ENCODE peak calls at places on chromosomes 2 and 18, in eight cellular contexts. U, D, K, F, W, V, C and A are unnamed samples.

GRCh38 chr2:111618953-111619902 is 264.8 kb downstream of the ANAPC1 start:
- DNase-seq in U (no peak), D (no peak), K (no peak), F (no peak), W (no peak), V (no peak), C (no peak), A (no peak)

GRCh38 chr2:206863196-206863595 is 76.1 kb upstream of the CPO start:
- DNase-seq in U (no peak), D (no peak), K (no peak), F (no peak), W (no peak), V (no peak), C (no peak), A (no peak)

GRCh38 chr18:44927127-44927849 is 246.6 kb downstream of the SETBP1 start:
- DNase-seq in U (no peak), D (peak; percentile 57), K (no peak), F (no peak), W (no peak), V (no peak), C (no peak), A (no peak)

GRCh38 chr2:60567919-60568874 is 14.7 kb upstream of the BCL11A start:
- DNase-seq in U (no peak), D (no peak), K (no peak), F (no peak), W (no peak), V (no peak), C (no peak), A (no peak)

GRCh38 chr2:205180730-205181129 is 501.6 kb upstream of the NRP2 start:
- DNase-seq in U (no peak), D (no peak), K (no peak), F (no peak), W (no peak), V (no peak), C (no peak), A (no peak)

GRCh38 chr18:69538849-69539248 is 138.2 kb downstream of the DOK6 start:
- DNase-seq in U (no peak), D (no peak), K (no peak), F (no peak), W (no peak), V (no peak), C (no peak), A (no peak)

GRCh38 chr2:39524756-39525635 is 87.9 kb upstream of the MAP4K3 start:
- DNase-seq in U (no peak), D (no peak), K (no peak), F (no peak), W (no peak), V (no peak), C (no peak), A (no peak)

GRCh38 chr2:1835581-1836201 is 91.4 kb upstream of the PXDN start:
- DNase-seq in U (no peak), D (no peak), K (no peak), F (no peak), W (no peak), V (no peak), C (no peak), A (no peak)

GRCh38 chr18:13558132-13558531 is 168.2 kb downstream of the FAM210A start:
- DNase-seq in U (no peak), D (peak; percentile 29), K (no peak), F (peak; percentile 52), W (peak; percentile 32), V (peak; percentile 63), C (no peak), A (no peak)

GRCh38 chr18:74597662-74598349 is at the start of gene ZNF407:
- DNase-seq in U (peak; percentile 95), D (peak; percentile 91), K (peak; percentile 90), F (peak; percentile 87), W (peak; percentile 57), V (peak; percentile 88), C (peak; percentile 93), A (peak; percentile 84)

GRCh38 chr2:217827430-217828201 is 175.2 kb downstream of the TNS1 start:
- DNase-seq in U (peak; percentile 77), D (no peak), K (no peak), F (peak; percentile 65), W (no peak), V (no peak), C (no peak), A (peak; percentile 58)

GRCh38 chr2:41394541-41394940 is 653.3 kb upstream of the PKDCC start:
- DNase-seq in U (no peak), D (no peak), K (no peak), F (no peak), W (no peak), V (no peak), C (no peak), A (no peak)

GRCh38 chr2:41405429-41405828 is 642.4 kb upstream of the PKDCC start:
- DNase-seq in U (no peak), D (no peak), K (no peak), F (no peak), W (no peak), V (no peak), C (no peak), A (no peak)

GRCh38 chr2:41395692-41396091 is 652.1 kb upstream of the PKDCC start:
- DNase-seq in U (no peak), D (no peak), K (no peak), F (no peak), W (no peak), V (no peak), C (no peak), A (no peak)

DNA sequence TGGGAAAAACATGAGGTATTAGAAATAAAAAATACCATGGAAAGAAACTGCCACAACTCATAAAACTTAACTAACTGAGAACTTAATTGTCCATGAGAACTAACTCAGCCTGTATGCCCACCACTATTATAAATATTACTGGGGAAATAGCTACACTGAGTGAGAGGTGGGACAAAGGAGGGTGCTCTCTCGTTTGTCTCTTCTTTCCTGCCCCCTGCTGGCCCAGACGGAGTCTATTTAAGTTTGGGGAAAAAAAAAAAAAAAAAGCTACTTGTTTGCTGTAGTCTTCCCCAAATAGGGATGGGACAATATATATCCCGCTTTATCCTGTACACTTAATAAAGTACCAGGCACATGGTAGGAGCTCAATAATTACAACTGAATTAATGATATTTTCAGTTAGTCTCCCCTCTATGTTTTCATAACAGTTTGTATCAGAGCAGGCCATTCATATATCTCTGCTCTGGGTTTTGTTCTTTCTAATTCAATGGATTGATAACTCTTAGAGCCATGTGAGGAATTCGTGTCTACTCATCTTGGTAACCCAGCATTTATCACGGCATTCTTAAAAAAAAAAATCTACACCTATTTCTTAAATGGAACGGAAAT is 647.7 kb upstream of the PKDCC start:
- DNase-seq in U (no peak), D (no peak), K (no peak), F (no peak), W (no peak), V (no peak), C (no peak), A (no peak)
- TF ChIP-seq CTCF in U (no peak), D (peak; percentile 11), K (peak; percentile 37), F (peak; percentile 32), W (peak; percentile 28), V (no peak), C (no peak), A (no peak)

GRCh38 chr2:161425966-161426365 is 9.9 kb downstream of the TBR1 start:
- DNase-seq in U (no peak), D (no peak), K (no peak), F (no peak), W (no peak), V (no peak), C (no peak), A (no peak)

GRCh38 chr2:161428240-161428587 is 12.1 kb downstream of the TBR1 start:
- DNase-seq in U (no peak), D (no peak), K (no peak), F (no peak), W (no peak), V (no peak), C (no peak), A (no peak)

GRCh38 chr2:161427413-161428239 is 11.5 kb downstream of the TBR1 start:
- DNase-seq in U (peak; percentile 74), D (no peak), K (no peak), F (no peak), W (no peak), V (no peak), C (no peak), A (no peak)

GRCh38 chr2:161426416-161426787 is 10.3 kb downstream of the TBR1 start:
- DNase-seq in U (no peak), D (no peak), K (no peak), F (no peak), W (no peak), V (no peak), C (no peak), A (no peak)

GRCh38 chr2:161426788-161427412 is 10.8 kb downstream of the TBR1 start:
- DNase-seq in U (no peak), D (peak; percentile 21), K (no peak), F (no peak), W (no peak), V (no peak), C (no peak), A (no peak)
- H3K9me3 ChIP-seq in U (no peaks in the 10 kb centered on the region), D (no peaks in the 10 kb centered on the region), K (no peaks in the 10 kb centered on the region), F (no peaks in the 10 kb centered on the region), W (no peaks in the 10 kb centered on the region), V (no peaks in the 10 kb centered on the region), C (no peaks in the 10 kb centered on the region), A (no peaks in the 10 kb centered on the region)

GRCh38 chr2:241702405-241703127 is 727 bp downstream of the ING5 start:
- DNase-seq in U (peak; percentile 96), D (peak; percentile 81), K (peak; percentile 88), F (peak; percentile 83), W (peak; percentile 80), V (peak; percentile 83), C (peak; percentile 94), A (peak; percentile 91)
- TF ChIP-seq CTCF in U (peak; percentile 32), D (peak; percentile 24), K (peak; percentile 31), F (peak; percentile 52), W (peak; percentile 49), V (peak; percentile 11), C (no peak), A (peak; percentile 31)

GRCh38 chr2:196136151-196136550 is 35.2 kb downstream of the STK17B start:
- DNase-seq in U (no peak), D (no peak), K (no peak), F (no peak), W (no peak), V (no peak), C (no peak), A (no peak)

GRCh38 chr2:196128749-196129148 is 42.6 kb downstream of the STK17B start:
- DNase-seq in U (no peak), D (no peak), K (no peak), F (no peak), W (no peak), V (no peak), C (no peak), A (no peak)

GRCh38 chr2:196131949-196132925 is 39.1 kb downstream of the STK17B start:
- DNase-seq in U (no peak), D (no peak), K (no peak), F (no peak), W (no peak), V (no peak), C (no peak), A (no peak)

GRCh38 chr2:196130039-196130825 is 41.1 kb downstream of the STK17B start:
- DNase-seq in U (no peak), D (no peak), K (no peak), F (no peak), W (no peak), V (no peak), C (no peak), A (no peak)

DNA sequence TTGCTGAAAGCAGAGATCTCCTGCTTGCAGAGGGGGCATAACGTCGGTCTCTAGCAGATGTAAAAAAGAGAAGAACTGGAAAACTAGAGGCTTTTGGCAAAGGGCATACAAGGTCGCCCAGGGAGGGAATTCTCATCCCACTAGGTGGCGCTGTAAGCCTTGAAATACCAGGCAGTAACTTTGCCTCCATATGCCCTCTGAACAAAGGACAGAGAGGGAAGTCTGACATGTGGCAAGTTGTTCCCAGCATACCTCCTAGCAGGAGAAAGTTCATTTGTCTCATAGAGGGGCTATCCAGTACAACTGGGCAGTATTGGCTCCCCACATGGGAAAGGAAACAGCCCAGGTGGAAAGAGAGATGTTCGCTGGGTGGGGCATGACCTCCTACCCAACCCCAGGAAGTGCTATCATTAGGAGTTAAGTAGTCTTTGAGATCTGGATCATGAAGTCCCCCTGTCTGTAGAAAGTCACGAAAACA is 40.0 kb downstream of the STK17B start:
- DNase-seq in U (no peak), D (peak; percentile 35), K (peak; percentile 23), F (no peak), W (no peak), V (no peak), C (no peak), A (no peak)
- H3K9me3 ChIP-seq in U (peaks cover 17% of the 10 kb centered on the region), D (peaks cover 13% of the 10 kb centered on the region), K (no peaks in the 10 kb centered on the region), F (peaks cover 68% of the 10 kb centered on the region), W (peaks cover 26% of the 10 kb centered on the region), V (peaks cover 15% of the 10 kb centered on the region), C (peaks cover 19% of the 10 kb centered on the region), A (peaks cover 4% of the 10 kb centered on the region)